ENCODE peak calls at places on chromosomes 1 and 21, in six cellular contexts. Z, Y, W, L, I and E are unnamed samples.

GRCh38 chr1:186303911-186304310 is 71.1 kb downstream of the TPR start:
- DNase-seq in Z (no peak), Y (no peak), W (no peak), L (no peak), I (no peak), E (no peak)

GRCh38 chr1:200139661-200140250 is 112.2 kb downstream of the NR5A2 start:
- DNase-seq in Z (peak), Y (no peak), W (no peak), L (peak), I (peak), E (peak)

GRCh38 chr21:21712761-21713558 is 714.8 kb downstream of the NCAM2 start:
- DNase-seq in Z (no peak), Y (no peak), W (no peak), L (peak), I (no peak), E (no peak)

GRCh38 chr1:36705629-36706028 is 222.9 kb upstream of the CSF3R start:
- DNase-seq in Z (no peak), Y (no peak), W (no peak), L (no peak), I (no peak), E (no peak)

GRCh38 chr1:25022361-25023189 is 92.5 kb upstream of the RUNX3 start:
- DNase-seq in Z (peak), Y (no peak), W (peak), L (peak), I (peak), E (peak)

GRCh38 chr1:207822602-207823451 is 71.0 kb downstream of the CD46 start:
- DNase-seq in Z (peak), Y (peak), W (peak), L (no peak), I (peak), E (no peak)

GRCh38 chr1:211589782-211590721 is 11.1 kb upstream of the SLC30A1 start:
- DNase-seq in Z (no peak), Y (peak), W (peak), L (no peak), I (no peak), E (peak)

GRCh38 chr1:66403031-66403731 is 130.8 kb upstream of the SGIP1 start:
- DNase-seq in Z (no peak), Y (no peak), W (no peak), L (no peak), I (no peak), E (no peak)

GRCh38 chr1:203346060-203346754 is 4.7 kb downstream of the FMOD start:
- DNase-seq in Z (no peak), Y (no peak), W (no peak), L (no peak), I (no peak), E (no peak)

DNA sequence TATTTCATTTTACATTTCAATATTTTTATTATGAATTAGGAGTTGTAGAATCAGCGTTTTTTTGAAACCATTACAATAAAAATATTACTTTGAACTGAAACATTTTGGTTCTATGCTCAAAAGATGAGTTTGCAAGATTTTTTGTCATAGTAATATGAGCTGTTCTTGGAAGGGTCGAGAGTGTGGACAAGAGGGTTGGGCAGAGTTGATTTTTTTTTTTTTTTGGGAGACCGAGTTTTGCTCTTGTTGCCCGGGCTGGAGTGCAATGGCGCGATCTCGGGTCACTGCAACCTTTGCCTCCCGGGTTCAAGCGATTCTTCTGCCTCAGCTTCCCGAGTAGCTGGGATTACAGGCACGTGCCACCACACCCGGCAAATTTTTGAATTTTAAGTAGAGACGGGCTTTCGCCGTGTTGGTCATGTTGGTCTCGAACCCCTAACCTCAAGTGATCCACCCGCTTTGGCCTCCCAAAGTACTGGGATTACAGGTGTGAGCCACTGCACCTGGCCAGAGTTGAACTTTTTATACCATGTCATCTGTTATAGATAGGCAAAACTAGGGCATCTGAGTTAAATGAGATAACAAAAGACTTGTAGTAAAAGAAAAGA is 3.3 kb downstream of the CACYBP start:
- DNase-seq in Z (no peak), Y (no peak), W (no peak), L (no peak), I (no peak), E (no peak)
- H3K4me3 ChIP-seq in Z (no peak), Y (no peak), W (no peak), L (no peak), I (no peak), E (no peak)

DNA sequence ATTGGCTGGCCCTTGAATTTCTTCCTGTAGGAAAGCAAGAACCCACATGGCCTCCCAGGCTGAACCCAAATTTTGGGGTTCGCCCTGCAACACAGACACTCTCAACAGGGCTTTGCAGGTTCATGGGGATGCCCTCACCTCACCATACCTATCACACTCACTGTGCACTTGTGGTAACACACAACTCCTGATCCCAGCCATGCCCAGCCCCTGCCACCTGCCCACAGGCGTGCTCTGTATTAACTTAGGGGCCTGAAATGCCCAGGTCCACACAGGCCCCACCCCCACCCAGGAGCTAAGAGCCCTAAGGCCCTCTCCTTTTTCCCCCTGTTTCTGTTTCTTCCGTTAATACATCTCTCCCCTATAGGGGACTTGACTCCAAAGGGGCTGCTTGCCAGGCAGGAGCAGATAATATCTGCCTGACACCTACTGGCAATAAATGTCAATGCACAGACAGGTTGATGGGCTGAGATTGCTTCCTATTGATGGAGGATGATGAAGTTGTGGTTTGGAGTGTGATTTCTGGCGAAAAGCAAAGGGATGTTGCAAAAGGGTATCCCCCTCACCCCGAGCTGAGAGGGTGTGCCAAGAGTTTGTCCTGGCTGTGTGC is 171.5 kb downstream of the AJAP1 start:
- DNase-seq in Z (no peak), Y (no peak), W (no peak), L (no peak), I (no peak), E (peak)
- TF ChIP-seq CTCF in Z (peak), Y (peak), W (peak), L (no peak), I (no peak), E (peak)

DNA sequence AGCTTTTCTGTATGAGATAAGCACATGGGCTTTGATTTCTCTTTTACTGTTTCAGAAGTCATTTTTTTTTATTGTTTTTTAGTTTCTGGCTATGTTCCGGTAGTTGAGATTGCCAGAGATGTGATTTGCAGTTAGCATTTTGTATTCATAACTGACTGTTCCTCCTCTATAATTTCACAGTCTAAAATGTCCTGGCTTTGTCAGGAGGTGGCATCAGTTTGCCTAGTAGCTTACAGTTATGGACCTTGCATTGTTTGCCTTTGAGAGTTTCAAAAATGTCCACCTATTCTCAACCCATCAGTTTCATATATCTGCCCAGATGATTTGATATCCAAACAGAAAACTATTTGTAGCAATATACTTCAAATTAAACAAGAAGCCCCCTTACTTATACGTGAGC is 39.5 kb upstream of the ST6GALNAC3 start:
- DNase-seq in Z (no peak), Y (no peak), W (no peak), L (peak), I (peak), E (no peak)
- H3K4me3 ChIP-seq in Z (no peak), Y (no peak), W (no peak), L (no peak), I (no peak), E (no peak)

DNA sequence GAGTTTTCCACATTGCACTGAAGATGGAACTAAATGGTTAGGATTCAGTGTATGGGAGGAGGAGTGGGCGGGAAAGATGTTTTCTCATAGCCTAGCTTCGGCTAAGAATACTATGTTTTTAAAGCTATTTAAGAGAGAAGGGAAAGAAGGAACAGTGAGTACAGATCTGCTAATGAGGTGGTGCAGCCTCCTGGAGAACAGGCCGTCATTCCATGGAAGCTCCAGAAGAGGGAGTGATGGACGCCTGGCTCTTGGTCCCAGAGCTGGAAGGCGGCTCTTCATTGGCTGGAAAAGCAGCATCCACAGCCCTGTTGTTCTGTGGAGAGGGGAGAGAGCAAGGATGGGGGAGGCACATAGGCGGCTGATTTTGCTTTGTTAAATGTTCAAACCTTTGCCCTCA is 6.9 kb downstream of the CAMK1G start:
- DNase-seq in Z (no peak), Y (no peak), W (no peak), L (peak), I (no peak), E (no peak)
- TF ChIP-seq CTCF in Z (no peak), Y (peak), W (peak), L (peak), I (no peak), E (no peak)